ENCODE peak calls at places on chromosome 15, in seven cellular contexts. K is HCT116, D is pancreas, Y is body of pancreas, V is lung, Q is left ventricle myocardium inferior, W is kidney. T is an unnamed sample.

GRCh38 chr15:89104172-89104564 is 15.9 kb downstream of the ABHD2 start:
- DNase-seq in V (no peak), K (no peak), D (no peak), Y (no peak), W (no peak), Q (peak), T (no peak)

GRCh38 chr15:63060699-63061098 is 18.2 kb downstream of the TPM1 start:
- DNase-seq in Q (peak), K (no peak), Y (no peak), W (no peak), V (no peak), D (no peak), T (no peak)

GRCh38 chr15:90839187-90840071 is 29.0 kb upstream of the FURIN start:
- DNase-seq in W (no peak), K (no peak), Y (no peak), D (no peak), Q (no peak), V (peak), T (no peak)

GRCh38 chr15:42504631-42505030 is 9.2 kb downstream of the SNAP23 start:
- DNase-seq in V (no peak), D (no peak), W (no peak), Q (no peak), Y (no peak), K (no peak), T (no peak)

GRCh38 chr15:96390986-96391385 is 60.5 kb downstream of the NR2F2 start:
- DNase-seq in K (no peak), Q (no peak), V (no peak), D (no peak), W (no peak), Y (no peak), T (no peak)

GRCh38 chr15:60520041-60520824 is 41.3 kb upstream of the ICE2 start:
- DNase-seq in Q (no peak), D (no peak), V (no peak), Y (no peak), K (peak), W (no peak), T (no peak)

GRCh38 chr15:88658972-88659931 is 20.4 kb downstream of the ISG20 start:
- DNase-seq in K (peak), W (no peak), Y (no peak), V (peak), D (no peak), Q (no peak), T (no peak)

GRCh38 chr15:83206971-83207621 is 527 bp downstream of the HDGFL3 start:
- DNase-seq in W (peak), D (peak), Q (peak), V (no peak), Y (peak), K (no peak), T (peak)

GRCh38 chr15:55267401-55268053 is 22.1 kb downstream of the RAB27A start:
- DNase-seq in V (peak), Y (peak), W (no peak), Q (peak), K (no peak), D (peak), T (no peak)

GRCh38 chr15:78195735-78196201 is 38.6 kb downstream of the ACSBG1 start:
- DNase-seq in Q (no peak), V (no peak), Y (peak), K (no peak), D (peak), W (no peak), T (no peak)

GRCh38 chr15:85374831-85375230 is 5.6 kb upstream of the AKAP13 start:
- DNase-seq in D (no peak), K (no peak), V (no peak), Y (no peak), W (no peak), Q (no peak), T (no peak)

GRCh38 chr15:58631319-58631718 is 118.2 kb downstream of the ADAM10 start:
- DNase-seq in Y (no peak), Q (no peak), W (no peak), K (no peak), D (no peak), V (no peak), T (no peak)

GRCh38 chr15:98952381-98952803 is 55.2 kb downstream of the PGPEP1L start:
- DNase-seq in Y (peak), K (no peak), Q (no peak), V (no peak), W (no peak), D (peak), T (no peak)

GRCh38 chr15:85742186-85742751 is 52.5 kb downstream of the KLHL25 start:
- DNase-seq in K (no peak), Y (no peak), W (no peak), D (no peak), V (no peak), Q (no peak), T (no peak)

GRCh38 chr15:58562135-58562534 is 130.3 kb downstream of the LIPC start:
- DNase-seq in D (no peak), W (no peak), Y (no peak), V (no peak), Q (no peak), K (no peak), T (no peak)

GRCh38 chr15:36595625-36596024 is 16.2 kb downstream of the CDIN1 start:
- DNase-seq in W (no peak), K (no peak), D (no peak), V (no peak), Y (no peak), Q (no peak), T (no peak)

GRCh38 chr15:59536553-59536952 is 75.0 kb upstream of the GCNT3 start:
- DNase-seq in W (no peak), Q (no peak), Y (no peak), V (no peak), K (no peak), D (no peak), T (no peak)

GRCh38 chr15:51267047-51267713 is 71.2 kb downstream of the CYP19A1 start:
- DNase-seq in Q (no peak), Y (peak), W (peak), V (no peak), D (no peak), K (no peak), T (no peak)

GRCh38 chr15:41024141-41024540 is 70.9 kb downstream of the CHAC1 start:
- DNase-seq in Q (no peak), D (no peak), K (no peak), Y (no peak), V (no peak), W (no peak), T (no peak)

GRCh38 chr15:74235962-74236361 is at the start of gene CCDC33:
- DNase-seq in W (peak), D (no peak), Y (peak), K (no peak), V (peak), Q (no peak), T (no peak)

GRCh38 chr15:43168192-43169107 is 16.8 kb upstream of the CCNDBP1 start:
- DNase-seq in K (no peak), W (no peak), V (no peak), D (no peak), Q (no peak), Y (peak), T (no peak)

GRCh38 chr15:41334293-41335120 is 1.8 kb downstream of the NUSAP1 start:
- DNase-seq in V (no peak), W (no peak), Y (no peak), Q (no peak), K (no peak), D (no peak), T (no peak)

GRCh38 chr15:51793521-51793920 is 35.9 kb upstream of the TMOD3 start:
- DNase-seq in Q (peak), V (peak), Y (peak), D (peak), K (no peak), W (no peak), T (no peak)

GRCh38 chr15:74653426-74654082 is 37.9 kb downstream of the CLK3 start:
- DNase-seq in W (no peak), V (peak), Y (no peak), Q (no peak), D (no peak), K (peak), T (no peak)

GRCh38 chr15:80972276-80972675 is 17.3 kb downstream of the MESD start:
- DNase-seq in K (no peak), Y (no peak), Q (no peak), W (no peak), V (no peak), D (no peak), T (no peak)

GRCh38 chr15:59338414-59338813 is 34.3 kb downstream of the MYO1E start:
- DNase-seq in Q (no peak), W (no peak), V (no peak), Y (no peak), K (no peak), D (no peak), T (no peak)

GRCh38 chr15:94526071-94526689 is 294.8 kb downstream of the MCTP2 start:
- DNase-seq in D (no peak), V (no peak), Y (no peak), Q (no peak), K (peak), W (no peak), T (no peak)

GRCh38 chr15:85750319-85750806 is 44.4 kb downstream of the KLHL25 start:
- DNase-seq in D (no peak), K (no peak), W (peak), Y (peak), Q (peak), V (peak), T (peak)

GRCh38 chr15:72341361-72341760 is 21.4 kb upstream of the CELF6 start:
- DNase-seq in W (no peak), K (peak), Q (no peak), Y (no peak), D (no peak), V (no peak), T (no peak)

GRCh38 chr15:71391421-71392047 is 276.3 kb downstream of the THSD4 start:
- DNase-seq in Q (no peak), Y (peak), W (no peak), D (peak), V (no peak), K (no peak), T (no peak)

GRCh38 chr15:48868549-48868948 is 9.4 kb upstream of the EID1 start:
- DNase-seq in K (no peak), D (no peak), W (no peak), Q (no peak), Y (no peak), V (no peak), T (no peak)

GRCh38 chr15:68368731-68369435 is 63.1 kb downstream of the ITGA11 start:
- DNase-seq in W (no peak), V (no peak), K (no peak), Q (no peak), Y (no peak), D (no peak), T (no peak)

GRCh38 chr15:69075467-69075866 is 61.0 kb downstream of the NOX5 start:
- DNase-seq in K (no peak), W (no peak), V (no peak), Y (no peak), Q (no peak), D (no peak), T (no peak)

GRCh38 chr15:66862111-66862815 is 160.2 kb downstream of the SMAD6 start:
- DNase-seq in Q (no peak), Y (no peak), V (no peak), W (no peak), K (no peak), D (peak), T (peak)

GRCh38 chr15:63238796-63239195 is 38.6 kb upstream of the APH1B start:
- DNase-seq in Q (no peak), D (no peak), W (no peak), Y (no peak), K (no peak), V (no peak), T (no peak)

GRCh38 chr15:77180270-77180669 is 109.4 kb upstream of the TSPAN3 start:
- DNase-seq in Q (no peak), V (no peak), D (no peak), K (no peak), Y (no peak), W (no peak), T (no peak)

GRCh38 chr15:77183066-77183465 is 112.2 kb upstream of the TSPAN3 start:
- DNase-seq in Y (no peak), W (no peak), K (no peak), Q (no peak), D (no peak), V (no peak), T (no peak)

GRCh38 chr15:77179541-77179998 is 108.7 kb upstream of the TSPAN3 start:
- DNase-seq in Y (no peak), V (no peak), D (no peak), K (no peak), W (no peak), Q (no peak), T (no peak)

GRCh38 chr15:77180757-77181156 is 109.8 kb upstream of the TSPAN3 start:
- DNase-seq in W (no peak), Q (no peak), Y (no peak), K (no peak), V (no peak), D (no peak), T (no peak)

GRCh38 chr15:77181305-77182074 is 110.6 kb upstream of the TSPAN3 start:
- DNase-seq in K (no peak), V (no peak), Y (no peak), W (no peak), Q (no peak), D (no peak), T (no peak)
- H3K4me3 ChIP-seq in K (no peak), V (no peak), Y (no peak), W (no peak), Q (no peak), D (no peak), T (no peak)

GRCh38 chr15:101108458-101108775 is 143.4 kb downstream of the CHSY1 start:
- DNase-seq in V (no peak), D (no peak), Q (no peak), W (no peak), Y (no peak), K (no peak), T (no peak)

GRCh38 chr15:101110681-101111569 is 140.9 kb downstream of the CHSY1 start:
- DNase-seq in D (no peak), W (no peak), V (no peak), K (no peak), Q (peak), Y (no peak), T (no peak)

GRCh38 chr15:101107101-101107500 is 144.7 kb downstream of the CHSY1 start:
- DNase-seq in K (no peak), V (no peak), D (no peak), Q (no peak), W (no peak), Y (no peak), T (no peak)

GRCh38 chr15:101107625-101108457 is 144.0 kb downstream of the CHSY1 start:
- DNase-seq in V (no peak), Y (no peak), Q (no peak), W (no peak), D (no peak), K (no peak), T (no peak)

DNA sequence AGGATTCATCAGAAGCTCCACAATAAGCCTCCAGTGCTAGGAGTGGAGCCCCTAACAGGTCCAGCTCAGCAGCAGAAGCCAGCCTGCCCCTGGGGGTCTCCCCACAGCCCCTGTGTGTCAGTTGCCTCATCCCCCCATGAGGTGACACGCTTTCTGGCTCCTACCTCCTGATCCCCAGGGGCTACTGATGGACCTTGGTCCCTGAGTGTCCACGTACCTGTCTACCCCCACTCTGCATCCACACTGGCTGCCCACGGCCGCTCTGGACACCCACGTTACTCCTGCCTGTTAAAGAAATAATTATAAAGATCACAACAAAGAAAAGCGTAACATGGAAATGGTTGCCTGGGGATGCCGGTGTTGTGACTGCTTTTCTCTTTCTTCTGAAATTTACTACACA is 143.1 kb downstream of the CHSY1 start:
- DNase-seq in Y (no peak), K (no peak), V (no peak), Q (no peak), W (no peak), D (no peak), T (no peak)
- TF ChIP-seq CTCF in Y (no peak), K (no peak), V (no peak), Q (no peak), W (no peak), D (no peak), T (no peak)

GRCh38 chr15:39918688-39919385 is 1.2 kb downstream of the GPR176 start:
- DNase-seq in W (no peak), K (no peak), Q (no peak), D (no peak), Y (no peak), V (no peak), T (no peak)
- H3K27ac ChIP-seq in W (no peak), K (no peak), Q (no peak), D (no peak), Y (no peak), V (no peak), T (no peak)

GRCh38 chr15:32822739-32823138 is 104.9 kb downstream of the GREM1 start:
- DNase-seq in W (no peak), Y (no peak), K (no peak), V (no peak), Q (no peak), D (no peak), T (no peak)

GRCh38 chr15:32823750-32824149 is 105.9 kb downstream of the GREM1 start:
- DNase-seq in Y (no peak), V (no peak), Q (no peak), W (no peak), K (no peak), D (no peak), T (no peak)

GRCh38 chr15:32826685-32827084 is 108.9 kb downstream of the GREM1 start:
- DNase-seq in Y (no peak), Q (no peak), V (no peak), D (no peak), W (no peak), K (no peak), T (no peak)

GRCh38 chr15:32825219-32825618 is 107.4 kb downstream of the GREM1 start:
- DNase-seq in Y (no peak), K (no peak), W (no peak), D (no peak), Q (no peak), V (no peak), T (no peak)

DNA sequence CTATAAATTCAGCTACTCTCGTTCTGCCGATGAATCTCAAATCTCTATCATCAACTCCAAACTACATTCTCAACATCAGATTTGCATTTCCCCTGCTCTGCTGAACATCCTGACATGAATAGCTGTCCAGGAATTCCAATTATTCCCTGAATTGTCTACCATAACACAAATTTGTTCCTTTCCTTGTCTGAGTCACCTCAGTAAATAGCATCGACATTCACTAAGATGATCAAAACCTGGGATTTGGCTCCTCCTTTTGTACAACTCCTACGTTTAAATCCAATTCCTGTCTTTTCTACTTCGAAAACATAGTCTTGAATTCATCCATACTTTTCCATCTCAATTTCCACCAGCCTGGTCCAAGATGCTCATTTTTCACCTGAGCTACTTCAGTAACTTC is 107.0 kb downstream of the GREM1 start:
- DNase-seq in Q (no peak), D (no peak), K (no peak), Y (no peak), V (no peak), W (no peak), T (no peak)
- H3K4me3 ChIP-seq in Q (no peak), D (no peak), K (no peak), Y (no peak), V (no peak), W (no peak), T (no peak)

GRCh38 chr15:64896371-64897069 is 15.2 kb upstream of the ANKDD1A start:
- DNase-seq in K (no peak), V (no peak), Q (peak), W (peak), D (no peak), Y (no peak), T (no peak)
- TF ChIP-seq CTCF in K (no peak), V (no peak), Q (no peak), W (no peak), D (no peak), Y (no peak), T (no peak)

DNA sequence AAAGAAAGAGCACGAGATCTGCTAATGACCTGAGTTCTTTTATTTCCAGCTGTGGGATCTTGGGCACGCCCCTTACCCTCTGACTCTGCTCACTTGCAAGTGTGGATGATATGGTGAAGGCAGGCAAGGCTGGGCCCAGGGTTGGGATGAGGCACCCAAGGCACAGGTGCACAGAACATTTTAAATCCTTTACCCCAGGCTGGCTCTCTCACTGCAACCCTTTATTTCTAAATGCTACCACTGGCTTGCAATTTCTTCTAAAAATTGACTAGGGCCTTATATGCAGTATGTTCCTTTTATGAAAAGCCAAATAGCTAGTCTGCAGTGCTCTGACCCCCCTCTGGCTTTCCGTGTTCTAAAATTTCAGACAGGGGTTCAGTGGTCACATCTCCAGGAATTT is 237.7 kb downstream of the VPS13C start:
- DNase-seq in V (no peak), D (no peak), Y (no peak), Q (no peak), K (no peak), W (no peak), T (no peak)
- H3K27ac ChIP-seq in V (no peak), D (no peak), Y (no peak), Q (no peak), K (no peak), W (no peak), T (no peak)

T was measured in dorsolateral prefrontal cortex.